ENCODE peak calls at places on chromosomes 4 and X, in six cellular contexts. One of them, this sample, is unnamed.

GRCh38 chr4:166366012-166366411 is 493.0 kb downstream of the TLL1 start:
- DNase-seq in choroid plexus epithelial cell: no peak
- DNase-seq in fibroblast of mammary gland: no peak
- DNase-seq in progenitor cell of endocrine pancreas: no peak
- DNase-seq in HFFc6: no peak
- DNase-seq in GM10248: no peak
- DNase-seq in this sample: no peak

GRCh38 chrX:32483534-32484136 is 727.7 kb downstream of the DMD start:
- DNase-seq in progenitor cell of endocrine pancreas: no peak
- DNase-seq in GM10248: no peak
- DNase-seq in fibroblast of mammary gland: no peak
- DNase-seq in choroid plexus epithelial cell: peak
- DNase-seq in HFFc6: no peak
- DNase-seq in this sample: no peak

GRCh38 chr4:176433983-176434382 is 114.2 kb downstream of the SPCS3 start:
- DNase-seq in choroid plexus epithelial cell: no peak
- DNase-seq in fibroblast of mammary gland: no peak
- DNase-seq in progenitor cell of endocrine pancreas: no peak
- DNase-seq in HFFc6: no peak
- DNase-seq in GM10248: no peak
- DNase-seq in this sample: no peak

GRCh38 chrX:22135171-22135711 is 103.1 kb downstream of the PHEX start:
- DNase-seq in GM10248: no peak
- DNase-seq in progenitor cell of endocrine pancreas: no peak
- DNase-seq in HFFc6: no peak
- DNase-seq in choroid plexus epithelial cell: peak
- DNase-seq in fibroblast of mammary gland: peak
- DNase-seq in this sample: no peak

GRCh38 chrX:1153940-1154339 is 58.5 kb downstream of the CRLF2 start:
- DNase-seq in fibroblast of mammary gland: no peak
- DNase-seq in HFFc6: peak
- DNase-seq in choroid plexus epithelial cell: no peak
- DNase-seq in progenitor cell of endocrine pancreas: no peak
- DNase-seq in GM10248: no peak
- DNase-seq in this sample: no peak

GRCh38 chr4:150007512-150007911 is 70.7 kb upstream of the DCLK2 start:
- DNase-seq in fibroblast of mammary gland: no peak
- DNase-seq in HFFc6: peak
- DNase-seq in GM10248: no peak
- DNase-seq in choroid plexus epithelial cell: peak
- DNase-seq in progenitor cell of endocrine pancreas: no peak
- DNase-seq in this sample: no peak

GRCh38 chr4:137448402-137448801 is 83.9 kb downstream of the PCDH18 start:
- DNase-seq in progenitor cell of endocrine pancreas: no peak
- DNase-seq in GM10248: no peak
- DNase-seq in choroid plexus epithelial cell: no peak
- DNase-seq in HFFc6: no peak
- DNase-seq in fibroblast of mammary gland: no peak
- DNase-seq in this sample: no peak

GRCh38 chr4:94457692-94458106 is 6.0 kb downstream of the PDLIM5 start:
- DNase-seq in GM10248: no peak
- DNase-seq in choroid plexus epithelial cell: peak
- DNase-seq in progenitor cell of endocrine pancreas: no peak
- DNase-seq in fibroblast of mammary gland: no peak
- DNase-seq in HFFc6: no peak
- DNase-seq in this sample: no peak

GRCh38 chrX:54808605-54809483 is 1.3 kb downstream of the MAGED2 start:
- DNase-seq in HFFc6: peak
- DNase-seq in progenitor cell of endocrine pancreas: peak
- DNase-seq in fibroblast of mammary gland: peak
- DNase-seq in choroid plexus epithelial cell: peak
- DNase-seq in GM10248: peak
- DNase-seq in this sample: peak

GRCh38 chr4:183987987-183988392 is 82.9 kb downstream of the STOX2 start:
- DNase-seq in progenitor cell of endocrine pancreas: no peak
- DNase-seq in GM10248: no peak
- DNase-seq in choroid plexus epithelial cell: peak
- DNase-seq in HFFc6: peak
- DNase-seq in fibroblast of mammary gland: peak
- DNase-seq in this sample: no peak

GRCh38 chrX:1106478-1107210 is 105.8 kb downstream of the CRLF2 start:
- DNase-seq in progenitor cell of endocrine pancreas: no peak
- DNase-seq in choroid plexus epithelial cell: no peak
- DNase-seq in GM10248: no peak
- DNase-seq in HFFc6: no peak
- DNase-seq in fibroblast of mammary gland: no peak
- DNase-seq in this sample: no peak

GRCh38 chrX:140501321-140501720 is 3.5 kb downstream of the SOX3 start:
- DNase-seq in HFFc6: no peak
- DNase-seq in fibroblast of mammary gland: no peak
- DNase-seq in choroid plexus epithelial cell: no peak
- DNase-seq in progenitor cell of endocrine pancreas: no peak
- DNase-seq in GM10248: no peak
- DNase-seq in this sample: no peak

GRCh38 chrX:67780694-67781109 is 236.9 kb downstream of the AR start:
- DNase-seq in HFFc6: peak
- DNase-seq in GM10248: no peak
- DNase-seq in progenitor cell of endocrine pancreas: no peak
- DNase-seq in choroid plexus epithelial cell: peak
- DNase-seq in fibroblast of mammary gland: peak
- DNase-seq in this sample: no peak

GRCh38 chr4:34417160-34417559 is 1827.2 kb downstream of the ARAP2 start:
- DNase-seq in HFFc6: peak
- DNase-seq in progenitor cell of endocrine pancreas: no peak
- DNase-seq in GM10248: no peak
- DNase-seq in fibroblast of mammary gland: peak
- DNase-seq in choroid plexus epithelial cell: peak
- DNase-seq in this sample: no peak

GRCh38 chr4:14837860-14838259 is 164.4 kb upstream of the CPEB2 start:
- DNase-seq in fibroblast of mammary gland: no peak
- DNase-seq in choroid plexus epithelial cell: no peak
- DNase-seq in progenitor cell of endocrine pancreas: no peak
- DNase-seq in HFFc6: no peak
- DNase-seq in GM10248: no peak
- DNase-seq in this sample: no peak

GRCh38 chrX:39625810-39626209 is 471.9 kb downstream of the BCOR start:
- DNase-seq in fibroblast of mammary gland: no peak
- DNase-seq in GM10248: no peak
- DNase-seq in choroid plexus epithelial cell: no peak
- DNase-seq in HFFc6: no peak
- DNase-seq in progenitor cell of endocrine pancreas: no peak
- DNase-seq in this sample: no peak

GRCh38 chrX:66142351-66142750 is 21.7 kb upstream of the HEPH start:
- DNase-seq in choroid plexus epithelial cell: no peak
- DNase-seq in GM10248: no peak
- DNase-seq in fibroblast of mammary gland: no peak
- DNase-seq in HFFc6: no peak
- DNase-seq in progenitor cell of endocrine pancreas: no peak
- DNase-seq in this sample: no peak

GRCh38 chrX:100745806-100746537 is 14.1 kb upstream of the SYTL4 start:
- DNase-seq in GM10248: no peak
- DNase-seq in progenitor cell of endocrine pancreas: no peak
- DNase-seq in HFFc6: no peak
- DNase-seq in choroid plexus epithelial cell: peak
- DNase-seq in fibroblast of mammary gland: peak
- DNase-seq in this sample: no peak

GRCh38 chr4:112896326-112896892 is 153.0 kb upstream of the ANK2 start:
- DNase-seq in fibroblast of mammary gland: no peak
- DNase-seq in progenitor cell of endocrine pancreas: no peak
- DNase-seq in choroid plexus epithelial cell: no peak
- DNase-seq in GM10248: no peak
- DNase-seq in HFFc6: no peak
- DNase-seq in this sample: no peak

GRCh38 chr4:112895785-112896184 is 153.7 kb upstream of the ANK2 start:
- DNase-seq in progenitor cell of endocrine pancreas: no peak
- DNase-seq in HFFc6: no peak
- DNase-seq in fibroblast of mammary gland: peak
- DNase-seq in GM10248: no peak
- DNase-seq in choroid plexus epithelial cell: no peak
- DNase-seq in this sample: no peak

GRCh38 chr4:112894951-112895350 is 154.5 kb upstream of the ANK2 start:
- DNase-seq in fibroblast of mammary gland: no peak
- DNase-seq in progenitor cell of endocrine pancreas: no peak
- DNase-seq in HFFc6: no peak
- DNase-seq in choroid plexus epithelial cell: no peak
- DNase-seq in GM10248: no peak
- DNase-seq in this sample: no peak

GRCh38 chr4:112898357-112899141 is 150.9 kb upstream of the ANK2 start:
- DNase-seq in HFFc6: no peak
- DNase-seq in choroid plexus epithelial cell: no peak
- DNase-seq in GM10248: no peak
- DNase-seq in fibroblast of mammary gland: no peak
- DNase-seq in progenitor cell of endocrine pancreas: no peak
- DNase-seq in this sample: no peak

GRCh38 chr4:112897548-112897947 is 151.9 kb upstream of the ANK2 start:
- DNase-seq in fibroblast of mammary gland: no peak
- DNase-seq in progenitor cell of endocrine pancreas: no peak
- DNase-seq in HFFc6: no peak
- DNase-seq in GM10248: no peak
- DNase-seq in choroid plexus epithelial cell: peak
- DNase-seq in this sample: no peak
- TF ChIP-seq CTCF in fibroblast of mammary gland: no peak
- TF ChIP-seq CTCF in progenitor cell of endocrine pancreas: no peak
- TF ChIP-seq CTCF in HFFc6: no peak
- TF ChIP-seq CTCF in GM10248: no peak
- TF ChIP-seq CTCF in choroid plexus epithelial cell: peak
- TF ChIP-seq CTCF in this sample: no peak

GRCh38 chr4:108716340-108716739 is 46.5 kb downstream of the ETNPPL start:
- DNase-seq in HFFc6: no peak
- DNase-seq in fibroblast of mammary gland: no peak
- DNase-seq in choroid plexus epithelial cell: no peak
- DNase-seq in progenitor cell of endocrine pancreas: no peak
- DNase-seq in GM10248: no peak
- DNase-seq in this sample: no peak
- TF ChIP-seq CTCF in HFFc6: no peak
- TF ChIP-seq CTCF in fibroblast of mammary gland: no peak
- TF ChIP-seq CTCF in choroid plexus epithelial cell: no peak
- TF ChIP-seq CTCF in progenitor cell of endocrine pancreas: no peak
- TF ChIP-seq CTCF in GM10248: peak
- TF ChIP-seq CTCF in this sample: no peak

GRCh38 chr4:10625130-10625529 is 59.4 kb downstream of the CLNK start:
- DNase-seq in progenitor cell of endocrine pancreas: no peak
- DNase-seq in fibroblast of mammary gland: no peak
- DNase-seq in choroid plexus epithelial cell: no peak
- DNase-seq in GM10248: no peak
- DNase-seq in HFFc6: no peak
- DNase-seq in this sample: no peak

GRCh38 chr4:10620935-10621488 is 63.6 kb downstream of the CLNK start:
- DNase-seq in progenitor cell of endocrine pancreas: no peak
- DNase-seq in GM10248: no peak
- DNase-seq in choroid plexus epithelial cell: no peak
- DNase-seq in fibroblast of mammary gland: no peak
- DNase-seq in HFFc6: no peak
- DNase-seq in this sample: no peak

GRCh38 chr4:10623241-10623640 is 61.3 kb downstream of the CLNK start:
- DNase-seq in HFFc6: peak
- DNase-seq in GM10248: no peak
- DNase-seq in fibroblast of mammary gland: no peak
- DNase-seq in progenitor cell of endocrine pancreas: no peak
- DNase-seq in choroid plexus epithelial cell: peak
- DNase-seq in this sample: no peak

GRCh38 chr4:10623862-10624261 is 60.7 kb downstream of the CLNK start:
- DNase-seq in HFFc6: no peak
- DNase-seq in GM10248: no peak
- DNase-seq in progenitor cell of endocrine pancreas: no peak
- DNase-seq in fibroblast of mammary gland: no peak
- DNase-seq in choroid plexus epithelial cell: no peak
- DNase-seq in this sample: no peak

DNA sequence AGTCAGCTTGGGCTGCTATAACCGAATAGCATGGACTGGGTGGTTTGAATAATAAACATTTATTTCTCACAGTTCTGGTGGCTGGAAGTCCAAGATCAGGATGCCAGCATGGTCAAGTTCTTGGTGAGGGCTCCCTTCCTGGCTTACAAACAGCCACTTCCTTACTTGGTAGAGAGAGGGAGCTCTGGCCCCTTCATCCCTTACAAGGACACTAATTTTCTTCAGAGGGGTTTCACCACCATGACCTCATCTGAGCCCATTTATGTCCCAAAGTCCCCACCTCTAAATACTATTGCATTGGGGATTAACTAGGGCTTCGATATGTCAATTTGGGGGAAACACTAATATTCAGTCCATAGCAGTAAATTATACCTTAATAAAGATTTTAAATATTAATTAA is 61.8 kb downstream of the CLNK start:
- DNase-seq in HFFc6: no peak
- DNase-seq in GM10248: peak
- DNase-seq in progenitor cell of endocrine pancreas: no peak
- DNase-seq in choroid plexus epithelial cell: peak
- DNase-seq in fibroblast of mammary gland: no peak
- DNase-seq in this sample: peak
- TF ChIP-seq CTCF in HFFc6: peak
- TF ChIP-seq CTCF in GM10248: peak
- TF ChIP-seq CTCF in progenitor cell of endocrine pancreas: peak
- TF ChIP-seq CTCF in choroid plexus epithelial cell: peak
- TF ChIP-seq CTCF in fibroblast of mammary gland: peak
- TF ChIP-seq CTCF in this sample: peak

DNA sequence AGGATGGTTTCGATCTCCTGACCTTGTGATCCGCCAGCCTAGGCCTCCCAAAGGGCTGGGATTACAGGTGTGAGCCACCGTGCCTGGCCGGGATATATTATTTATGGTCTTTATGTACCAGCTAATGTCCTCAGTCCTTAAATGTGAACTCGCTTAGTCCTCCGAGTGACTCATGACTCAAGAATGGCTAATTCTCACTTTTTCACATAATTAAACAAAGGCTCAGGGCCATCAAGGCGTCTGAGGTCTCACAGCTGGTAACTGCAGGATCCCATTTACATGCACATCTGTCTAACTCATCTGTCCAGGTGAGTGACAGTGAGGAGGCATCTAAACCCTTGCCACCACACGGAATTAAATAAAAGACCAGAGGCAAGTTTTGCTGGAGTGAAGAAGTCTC is 73.5 kb downstream of the HS3ST1 start:
- DNase-seq in GM10248: no peak
- DNase-seq in fibroblast of mammary gland: no peak
- DNase-seq in progenitor cell of endocrine pancreas: no peak
- DNase-seq in choroid plexus epithelial cell: no peak
- DNase-seq in HFFc6: no peak
- DNase-seq in this sample: no peak
- TF ChIP-seq CTCF in GM10248: no peak
- TF ChIP-seq CTCF in fibroblast of mammary gland: no peak
- TF ChIP-seq CTCF in progenitor cell of endocrine pancreas: no peak
- TF ChIP-seq CTCF in choroid plexus epithelial cell: no peak
- TF ChIP-seq CTCF in HFFc6: no peak
- TF ChIP-seq CTCF in this sample: no peak

GRCh38 chr4:8285143-8285975 is 15.8 kb downstream of the HTRA3 start:
- DNase-seq in progenitor cell of endocrine pancreas: no peak
- DNase-seq in choroid plexus epithelial cell: no peak
- DNase-seq in GM10248: no peak
- DNase-seq in HFFc6: no peak
- DNase-seq in fibroblast of mammary gland: no peak
- DNase-seq in this sample: no peak
- TF ChIP-seq CTCF in progenitor cell of endocrine pancreas: no peak
- TF ChIP-seq CTCF in choroid plexus epithelial cell: no peak
- TF ChIP-seq CTCF in GM10248: no peak
- TF ChIP-seq CTCF in HFFc6: no peak
- TF ChIP-seq CTCF in fibroblast of mammary gland: no peak
- TF ChIP-seq CTCF in this sample: no peak

GRCh38 chr4:83961575-83961974 is 425.7 kb downstream of the GPAT3 start:
- DNase-seq in fibroblast of mammary gland: peak
- DNase-seq in progenitor cell of endocrine pancreas: no peak
- DNase-seq in choroid plexus epithelial cell: peak
- DNase-seq in HFFc6: peak
- DNase-seq in GM10248: no peak
- DNase-seq in this sample: no peak
- TF ChIP-seq CTCF in fibroblast of mammary gland: peak
- TF ChIP-seq CTCF in progenitor cell of endocrine pancreas: no peak
- TF ChIP-seq CTCF in choroid plexus epithelial cell: peak
- TF ChIP-seq CTCF in HFFc6: peak
- TF ChIP-seq CTCF in GM10248: no peak
- TF ChIP-seq CTCF in this sample: no peak